ENCODE peak calls at places on chromosomes 13 and 19, in five cellular contexts. C is GM12878, J is HepG2, K is Panc1, T is HCT116. Z is an unnamed sample.

GRCh38 chr13:109157275-109157674 is 527.9 kb downstream of the MYO16 start:
- ATAC-seq in T (peak), J (no peak), C (no peak), K (peak), Z (no peak)

GRCh38 chr19:1408300-1409203 is 1.2 kb downstream of the DAZAP1 start:
- ATAC-seq in T (no peak), C (peak), K (no peak), J (peak), Z (no peak)

GRCh38 chr19:54804101-54804500 is 691 bp downstream of the KIR2DL4 start:
- ATAC-seq in C (no peak), J (no peak), K (no peak), T (no peak), Z (no peak)

GRCh38 chr13:97191143-97191542 is 31.0 kb upstream of the MBNL2 start:
- ATAC-seq in K (no peak), J (no peak), C (no peak), T (peak), Z (no peak)

GRCh38 chr19:56404705-56405056 is 549 bp downstream of the ZNF583 start:
- ATAC-seq in J (peak), T (no peak), K (no peak), C (no peak), Z (no peak)

GRCh38 chr13:87867426-87867825 is 196.3 kb downstream of the SLITRK5 start:
- ATAC-seq in J (no peak), C (no peak), T (no peak), K (no peak), Z (no peak)

GRCh38 chr19:51354742-51355148 is 11.4 kb downstream of the ETFB start:
- ATAC-seq in J (peak), T (no peak), C (no peak), K (no peak), Z (no peak)

GRCh38 chr13:110055089-110055488 is 251.9 kb downstream of the COL4A1 start:
- ATAC-seq in J (no peak), C (peak), T (no peak), K (no peak), Z (no peak)

GRCh38 chr13:25771208-25771607 is 280.6 kb downstream of the SHISA2 start:
- ATAC-seq in K (no peak), T (no peak), J (no peak), C (no peak), Z (no peak)

GRCh38 chr13:25249001-25249543 is 38.2 kb downstream of the MTMR6 start:
- ATAC-seq in J (peak), K (no peak), T (peak), C (peak), Z (no peak)

GRCh38 chr19:5782945-5783919 is 1.3 kb downstream of the PRR22 start:
- ATAC-seq in T (peak), J (peak), C (no peak), K (peak), Z (no peak)

GRCh38 chr19:34452671-34453253 is 24.6 kb downstream of the UBA2 start:
- ATAC-seq in J (no peak), C (no peak), K (no peak), T (no peak), Z (no peak)

GRCh38 chr19:46776927-46777911 is 11.2 kb downstream of the SLC1A5 start:
- ATAC-seq in T (peak), J (peak), K (peak), C (peak), Z (no peak)

GRCh38 chr19:15488489-15489226 is 9.4 kb upstream of the PGLYRP2 start:
- ATAC-seq in J (no peak), T (no peak), K (no peak), C (no peak), Z (no peak)

GRCh38 chr13:91187522-91187921 is 160.0 kb upstream of the MIR17HG start:
- ATAC-seq in K (no peak), J (no peak), C (no peak), T (no peak), Z (no peak)

GRCh38 chr13:77172650-77173049 is 145.7 kb upstream of the FBXL3 start:
- ATAC-seq in K (no peak), J (no peak), C (peak), T (no peak), Z (no peak)

GRCh38 chr13:48595330-48596127 is 58.2 kb upstream of the CYSLTR2 start:
- ATAC-seq in C (peak), T (peak), J (peak), K (peak), Z (peak)

GRCh38 chr13:47148543-47148942 is 251.7 kb upstream of the HTR2A start:
- ATAC-seq in C (no peak), T (no peak), J (no peak), K (no peak), Z (no peak)

GRCh38 chr13:37648604-37649003 is 50.0 kb upstream of the POSTN start:
- ATAC-seq in C (no peak), J (no peak), T (no peak), K (no peak), Z (no peak)

GRCh38 chr19:47761566-47761965 is 16.2 kb downstream of the NOP53 start:
- ATAC-seq in J (no peak), K (no peak), C (peak), T (no peak), Z (no peak)

GRCh38 chr19:56299688-56300087 is 15.0 kb downstream of the ZSCAN5A start:
- ATAC-seq in K (no peak), T (no peak), J (no peak), C (no peak), Z (no peak)

GRCh38 chr13:109145631-109146030 is 516.2 kb downstream of the MYO16 start:
- ATAC-seq in T (peak), J (peak), C (peak), K (peak), Z (peak)

GRCh38 chr13:46830405-46831005 is 33.5 kb upstream of the ESD start:
- ATAC-seq in C (no peak), J (no peak), T (no peak), K (no peak), Z (no peak)

GRCh38 chr13:57631607-57632275 is at the start of gene PCDH17:
- ATAC-seq in T (no peak), J (peak), K (peak), C (peak), Z (peak)

GRCh38 chr19:2695288-2695866 is 7.1 kb downstream of the GNG7 start:
- ATAC-seq in C (no peak), T (no peak), K (no peak), J (no peak), Z (peak)

GRCh38 chr19:17550076-17550667 is 5.3 kb upstream of the COLGALT1 start:
- ATAC-seq in J (no peak), T (no peak), C (no peak), K (no peak), Z (no peak)

GRCh38 chr19:17555929-17556813 is 722 bp downstream of the COLGALT1 start:
- ATAC-seq in K (peak), J (peak), C (peak), T (peak), Z (peak)

GRCh38 chr19:17555480-17555928 is at the start of gene COLGALT1:
- ATAC-seq in K (peak), C (peak), T (peak), J (peak), Z (peak)

GRCh38 chr19:17554968-17555479 is 425 bp upstream of the COLGALT1 start:
- ATAC-seq in T (peak), C (peak), K (peak), J (no peak), Z (no peak)

GRCh38 chr19:17553256-17553655 is 2.2 kb upstream of the COLGALT1 start:
- ATAC-seq in C (no peak), K (no peak), J (no peak), T (no peak), Z (peak)
- TF ChIP-seq POLR2AphosphoS5 in C (no peak), K (no peak), J (no peak), T (no peak), Z (peak)

DNA sequence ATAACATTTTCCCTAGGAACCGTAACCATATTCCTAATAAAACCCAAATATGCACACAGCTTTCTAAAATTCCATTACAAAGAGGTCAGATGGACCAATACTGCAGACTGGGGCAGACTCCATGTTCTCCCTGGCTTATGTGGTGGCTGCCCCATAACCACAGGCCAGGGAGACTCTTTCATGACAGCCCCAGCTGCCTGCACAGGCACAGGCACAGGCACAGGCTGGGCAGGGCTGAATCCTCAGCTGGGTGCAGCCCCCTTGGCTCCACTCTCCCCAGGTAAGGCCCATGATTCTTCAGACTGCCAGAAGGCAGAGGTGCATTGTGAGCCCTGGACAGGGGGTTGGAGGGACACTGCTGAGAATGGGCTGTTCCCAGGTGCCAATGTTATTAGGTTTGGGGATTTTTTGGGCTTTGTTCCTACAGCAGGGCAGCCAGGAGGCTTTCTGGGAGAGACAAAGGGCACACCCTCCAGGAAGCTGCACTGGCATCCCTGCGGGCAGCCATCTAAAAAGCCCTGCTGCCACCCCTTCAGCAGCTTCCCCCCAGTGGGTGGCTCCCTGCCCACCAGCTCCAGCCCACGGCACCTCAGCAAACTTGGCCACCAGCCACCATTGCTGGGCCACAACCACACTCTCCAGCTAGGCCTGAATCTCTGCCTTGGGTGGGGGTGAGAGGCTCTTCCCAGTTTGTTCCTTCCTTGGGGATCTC is 20.0 kb downstream of the DOCK9 start:
- ATAC-seq in K (no peak), J (no peak), T (peak), C (no peak), Z (no peak)
- H3K27ac ChIP-seq in K (no peak), J (no peak), T (no peak), C (no peak), Z (no peak)

GRCh38 chr19:18520848-18521691 is 800 bp downstream of the ELL start:
- ATAC-seq in C (peak), K (no peak), T (no peak), J (no peak), Z (no peak)

GRCh38 chr19:18519962-18520847 is 1.7 kb downstream of the ELL start:
- ATAC-seq in C (peak), J (peak), K (peak), T (peak), Z (no peak)

GRCh38 chr19:18521692-18522123 is at the start of gene ELL:
- ATAC-seq in K (peak), C (peak), T (peak), J (peak), Z (peak)

GRCh38 chr19:18523841-18524240 is 2.0 kb upstream of the ELL start:
- ATAC-seq in T (no peak), C (no peak), J (no peak), K (no peak), Z (no peak)

GRCh38 chr19:18522124-18522861 is 423 bp upstream of the ELL start:
- ATAC-seq in T (peak), C (peak), K (peak), J (peak), Z (peak)
- TF ChIP-seq POLR2AphosphoS5 in T (peak), C (peak), K (peak), J (peak), Z (peak)

GRCh38 chr19:32611161-32611560 is 30.2 kb downstream of the PDCD5 start:
- ATAC-seq in K (no peak), C (no peak), J (no peak), T (no peak), Z (no peak)
- H3K27ac ChIP-seq in K (no peak), C (no peak), J (no peak), T (no peak), Z (no peak)

GRCh38 chr13:34357435-34358232 is 539.7 kb downstream of the RFC3 start:
- ATAC-seq in T (peak), K (peak), C (no peak), J (no peak), Z (peak)
- TF ChIP-seq POLR2AphosphoS5 in T (no peak), K (no peak), C (no peak), J (no peak), Z (no peak)

GRCh38 chr13:60047943-60048342 is 115.8 kb downstream of the DIAPH3 start:
- ATAC-seq in K (no peak), T (no peak), J (peak), C (no peak), Z (no peak)
- H3K27ac ChIP-seq in K (no peak), T (no peak), J (no peak), C (no peak), Z (no peak)

GRCh38 chr19:4633140-4633967 is 6.0 kb upstream of the TNFAIP8L1 start:
- ATAC-seq in C (peak), J (peak), K (peak), T (peak), Z (peak)
- TF ChIP-seq POLR2AphosphoS5 in C (no peak), J (no peak), K (no peak), T (no peak), Z (no peak)

GRCh38 chr13:112700291-112701060 is 10.6 kb downstream of the ATP11A start:
- ATAC-seq in J (peak), C (no peak), K (no peak), T (no peak), Z (no peak)
- H3K27ac ChIP-seq in J (no peak), C (no peak), K (no peak), T (no peak), Z (no peak)

GRCh38 chr13:21458816-21459701 is at the start of gene ZDHHC20:
- ATAC-seq in T (peak), J (peak), K (peak), C (peak), Z (peak)
- TF ChIP-seq POLR2AphosphoS5 in T (peak), J (peak), K (no peak), C (peak), Z (peak)

GRCh38 chr13:41765020-41765419 is 195.9 kb downstream of the VWA8 start:
- ATAC-seq in T (no peak), J (no peak), C (no peak), K (no peak), Z (no peak)

GRCh38 chr13:41765813-41766212 is 195.1 kb downstream of the VWA8 start:
- ATAC-seq in C (no peak), K (no peak), J (no peak), T (no peak), Z (no peak)

GRCh38 chr13:41763772-41764171 is 197.1 kb downstream of the VWA8 start:
- ATAC-seq in C (no peak), J (no peak), T (no peak), K (no peak), Z (no peak)

GRCh38 chr13:41764558-41764957 is 196.4 kb downstream of the VWA8 start:
- ATAC-seq in J (no peak), T (no peak), K (no peak), C (no peak), Z (no peak)

DNA sequence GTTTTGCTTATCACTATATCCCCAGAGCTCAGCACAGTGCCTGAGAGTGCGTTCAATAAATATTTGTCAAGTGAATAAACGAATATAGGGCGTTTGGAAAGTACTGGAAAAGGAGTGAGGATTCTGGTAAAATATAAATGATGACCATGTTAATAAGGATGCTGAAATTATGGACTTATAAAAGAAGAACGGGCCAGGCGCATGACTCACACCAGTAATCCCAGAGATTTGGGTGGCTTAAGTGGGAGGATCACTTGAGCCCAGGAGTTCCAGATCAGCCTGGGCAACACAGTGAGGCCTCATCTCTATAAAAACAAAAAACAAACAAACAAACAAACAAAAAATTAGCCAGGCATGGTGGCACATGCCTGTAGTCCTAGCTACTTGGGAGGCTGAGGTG is 198.1 kb downstream of the VWA8 start:
- ATAC-seq in J (no peak), K (no peak), C (no peak), T (no peak), Z (no peak)
- H3K27ac ChIP-seq in J (no peak), K (no peak), C (no peak), T (no peak), Z (no peak)

Z was measured in gastroesophageal sphincter.